ENCODE peak calls at places on chromosomes 5 and 9, in five cellular contexts. F is HCT116, U is GM12892, S is breast epithelium, X is transverse colon. R is an unnamed sample.

GRCh38 chr5:24693609-24694008 is 48.8 kb upstream of the CDH10 start:
- DNase-seq in F (no peak), U (no peak), S (no peak), X (no peak), R (no peak)

GRCh38 chr9:133514475-133515239 is 10.1 kb downstream of the MYMK start:
- DNase-seq in F (no peak), U (no peak), S (no peak), X (no peak), R (no peak)

GRCh38 chr5:76386360-76386759 is 16.7 kb upstream of the IQGAP2 start:
- DNase-seq in F (no peak), U (no peak), S (peak), X (peak), R (no peak)

GRCh38 chr5:173969167-173970049 is 19.6 kb upstream of the C5orf47 start:
- DNase-seq in F (no peak), U (no peak), S (no peak), X (no peak), R (no peak)

GRCh38 chr5:125277494-125278154 is 531.2 kb upstream of the ZNF608 start:
- DNase-seq in F (peak), U (no peak), S (no peak), X (no peak), R (no peak)

GRCh38 chr9:96071245-96072124 is 196.0 kb downstream of the ERCC6L2 start:
- DNase-seq in F (peak), U (peak), S (no peak), X (no peak), R (no peak)

GRCh38 chr9:8400378-8400777 is 600.8 kb upstream of the DMAC1 start:
- DNase-seq in F (no peak), U (no peak), S (no peak), X (no peak), R (no peak)

GRCh38 chr5:69329905-69330489 is 2.6 kb downstream of the CCDC125 start:
- DNase-seq in F (no peak), U (no peak), S (peak), X (no peak), R (no peak)

GRCh38 chr5:122907238-122907637 is 61.8 kb downstream of the SNX24 start:
- DNase-seq in F (no peak), U (no peak), S (no peak), X (no peak), R (no peak)

GRCh38 chr9:121269888-121270254 is 1.9 kb downstream of the GSN start:
- DNase-seq in F (no peak), U (no peak), S (no peak), X (no peak), R (no peak)

GRCh38 chr5:375336-375920 is 53.9 kb downstream of the AHRR start:
- DNase-seq in F (no peak), U (no peak), S (no peak), X (no peak), R (no peak)

GRCh38 chr9:22389271-22389670 is 57.4 kb upstream of the DMRTA1 start:
- DNase-seq in F (no peak), U (no peak), S (no peak), X (no peak), R (no peak)

GRCh38 chr9:132235894-132236661 is 74.2 kb downstream of the NTNG2 start:
- DNase-seq in F (peak), U (peak), S (peak), X (peak), R (no peak)

GRCh38 chr5:143244990-143245389 is 158.5 kb downstream of the NR3C1 start:
- DNase-seq in F (no peak), U (no peak), S (no peak), X (no peak), R (no peak)

GRCh38 chr5:143245929-143246561 is 157.4 kb downstream of the NR3C1 start:
- DNase-seq in F (peak), U (no peak), S (no peak), X (no peak), R (no peak)

GRCh38 chr5:143241892-143242291 is 161.6 kb downstream of the NR3C1 start:
- DNase-seq in F (no peak), U (no peak), S (no peak), X (no peak), R (no peak)

GRCh38 chr5:143243103-143243502 is 160.4 kb downstream of the NR3C1 start:
- DNase-seq in F (no peak), U (no peak), S (no peak), X (no peak), R (no peak)

GRCh38 chr5:143244000-143244736 is 159.3 kb downstream of the NR3C1 start:
- DNase-seq in F (peak), U (no peak), S (no peak), X (peak), R (peak)
- TF ChIP-seq POLR2A in F (peak), U (no peak), S (no peak), X (no peak), R (no peak)

GRCh38 chr5:113044776-113045175 is 68.2 kb downstream of the DCP2 start:
- DNase-seq in F (no peak), U (no peak), S (no peak), X (no peak), R (no peak)
- TF ChIP-seq POLR2A in F (no peak), U (no peak), S (no peak), X (no peak), R (no peak)

DNA sequence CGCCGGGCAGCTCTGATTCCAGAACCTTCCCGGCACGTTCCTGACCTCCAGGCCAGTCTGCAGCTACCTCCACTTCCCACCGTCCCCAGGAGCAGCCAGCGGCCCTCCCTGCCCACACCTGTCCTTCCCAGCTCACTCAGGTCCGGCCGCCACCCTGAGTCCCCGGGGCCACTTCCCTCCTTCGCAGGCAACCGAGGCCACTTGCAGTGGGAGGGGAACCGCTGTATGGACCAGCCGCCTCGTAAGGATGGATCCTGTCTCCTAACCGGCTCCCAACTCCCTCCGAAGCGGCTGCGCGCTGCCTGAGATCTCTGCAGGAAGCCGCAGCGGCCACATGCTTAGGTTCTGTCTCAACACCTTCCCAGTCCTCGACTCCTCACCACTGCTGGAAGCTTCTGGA is 7.5 kb downstream of the TMEM250 start:
- DNase-seq in F (no peak), U (no peak), S (no peak), X (no peak), R (no peak)
- TF ChIP-seq POLR2A in F (no peak), U (no peak), S (no peak), X (no peak), R (no peak)

DNA sequence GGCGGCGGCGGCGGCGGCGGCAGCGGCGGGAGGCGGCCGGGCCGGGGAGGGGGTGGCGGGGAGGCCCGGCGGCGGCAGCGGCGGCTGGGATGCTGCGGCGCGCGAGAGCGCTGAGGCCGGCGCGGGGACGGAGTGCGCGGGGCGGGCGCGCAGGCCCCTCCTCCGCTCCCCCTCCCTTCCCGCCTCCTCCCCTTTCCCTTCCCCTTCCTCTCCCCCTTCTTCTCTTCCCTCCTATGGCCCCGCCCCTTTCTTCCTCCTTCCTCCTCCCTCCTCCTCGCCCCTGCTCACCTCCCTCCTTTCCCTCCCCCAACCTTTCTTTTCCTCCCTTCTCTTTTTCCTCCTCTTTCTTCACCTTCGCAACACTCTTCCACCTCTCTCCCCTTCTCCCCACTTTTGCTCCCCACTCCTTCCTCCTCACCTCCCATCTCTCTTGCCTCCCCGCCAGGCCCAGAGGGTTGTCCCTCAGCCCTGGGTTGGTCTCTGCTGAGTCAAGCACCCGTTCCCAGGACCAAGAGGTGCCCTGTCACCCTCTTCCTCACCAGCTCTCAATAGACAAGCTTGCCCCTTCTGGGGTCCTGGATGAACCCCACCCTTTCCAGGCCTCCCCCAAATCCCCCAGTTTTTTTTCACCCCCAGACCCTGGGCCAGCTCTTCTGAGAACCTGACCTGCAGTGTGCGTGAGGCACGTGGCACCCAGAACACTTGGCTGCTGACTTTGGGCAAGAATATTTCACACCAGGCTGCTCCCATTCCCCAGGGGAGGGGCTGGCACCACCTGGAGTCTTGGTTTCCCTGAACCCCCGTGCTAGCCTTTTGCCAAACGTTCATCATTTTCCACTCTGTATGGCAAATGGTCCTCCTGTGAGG is at the start of gene SEMA4D:
- DNase-seq in F (peak), U (peak), S (no peak), X (peak), R (no peak)
- TF ChIP-seq POLR2A in F (no peak), U (no peak), S (no peak), X (no peak), R (peak)

GRCh38 chr9:33926746-33927485 is 110.0 kb downstream of the UBE2R2 start:
- DNase-seq in F (no peak), U (no peak), S (no peak), X (no peak), R (no peak)

GRCh38 chr9:33924978-33925797 is 108.2 kb downstream of the UBE2R2 start:
- DNase-seq in F (peak), U (no peak), S (no peak), X (peak), R (no peak)

GRCh38 chr9:33923079-33923478 is 106.1 kb downstream of the UBE2R2 start:
- DNase-seq in F (no peak), U (no peak), S (no peak), X (no peak), R (no peak)

GRCh38 chr9:33921967-33922895 is 105.3 kb downstream of the UBE2R2 start:
- DNase-seq in F (peak), U (no peak), S (no peak), X (no peak), R (no peak)

DNA sequence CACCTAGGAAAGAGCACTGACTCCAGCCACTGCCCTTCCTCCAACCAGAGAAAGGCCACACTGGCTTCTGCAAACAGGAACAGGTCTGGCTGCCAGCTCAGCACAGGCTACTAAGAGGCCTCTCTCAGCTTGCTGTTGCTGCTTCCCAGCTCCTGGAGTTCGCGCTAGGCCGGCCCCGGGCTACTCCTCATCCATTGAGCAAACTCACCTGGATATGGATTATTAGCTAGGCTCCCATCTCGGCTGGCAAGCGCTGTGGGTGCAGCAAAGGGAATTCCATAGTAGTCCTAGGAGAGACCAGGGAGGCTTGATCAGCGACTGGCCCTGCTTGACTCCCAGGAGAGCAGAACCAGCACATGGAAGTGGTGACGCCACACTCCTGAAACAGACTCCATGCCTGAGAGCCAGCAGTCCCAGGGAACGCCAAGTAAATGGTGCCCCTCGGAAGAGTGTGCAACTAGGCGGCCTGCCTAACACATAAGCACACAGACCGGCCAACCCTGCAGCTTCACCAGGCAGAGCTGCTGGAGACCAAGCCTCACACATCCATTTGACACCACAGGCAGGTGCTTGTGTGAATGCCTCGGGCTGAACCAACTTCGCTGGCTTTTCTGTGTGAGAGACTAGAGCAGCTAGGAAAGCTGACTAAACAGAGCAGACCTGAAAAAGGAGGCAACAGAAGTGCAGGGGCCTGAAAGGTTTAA is 107.2 kb downstream of the UBE2R2 start:
- DNase-seq in F (no peak), U (no peak), S (peak), X (no peak), R (no peak)
- TF ChIP-seq POLR2A in F (no peak), U (no peak), S (no peak), X (no peak), R (no peak)

DNA sequence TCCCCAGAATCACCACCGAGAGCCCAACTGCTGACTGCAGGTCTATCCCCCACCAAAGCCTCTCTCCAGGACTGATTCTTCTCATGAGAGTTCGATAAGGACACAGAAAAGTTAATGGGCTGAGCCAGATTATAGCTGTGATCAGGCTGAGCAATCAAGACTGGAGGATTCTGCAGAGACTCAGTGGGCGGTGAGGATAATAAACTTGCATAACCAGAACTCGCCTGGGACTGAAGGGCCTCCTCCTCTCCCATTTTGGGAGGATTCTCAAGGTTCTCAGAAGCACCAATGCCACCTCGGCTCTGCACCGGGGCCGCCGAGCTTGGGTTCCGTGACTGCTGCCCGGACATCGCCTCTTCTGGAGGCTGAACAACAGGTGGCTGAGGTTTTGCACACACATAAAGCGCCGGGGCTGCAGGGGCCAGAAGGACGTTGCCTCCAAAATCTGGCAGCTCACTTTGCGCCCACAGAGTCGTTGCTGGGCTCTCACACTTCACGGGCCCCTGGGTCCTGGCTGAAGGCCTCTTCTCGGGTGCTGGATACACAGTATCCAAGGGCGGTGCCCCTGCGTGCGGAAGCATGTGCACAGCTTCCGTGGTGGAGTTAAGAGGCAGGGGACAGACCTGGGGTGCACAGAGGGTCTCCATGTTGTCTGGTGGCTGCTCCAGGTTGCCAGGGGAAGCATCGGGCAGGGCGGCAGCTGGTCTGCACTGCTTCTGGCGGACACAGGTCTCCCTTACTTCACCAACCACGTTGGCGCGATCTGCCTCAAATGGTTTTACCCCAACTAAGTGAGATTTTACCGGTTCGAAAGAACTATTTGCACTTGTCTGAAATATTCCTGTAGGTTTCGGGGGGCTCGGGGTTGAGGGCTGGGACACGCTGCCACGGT is 7.6 kb downstream of the SEC16A start:
- DNase-seq in F (no peak), U (no peak), S (no peak), X (no peak), R (no peak)
- TF ChIP-seq POLR2A in F (no peak), U (no peak), S (no peak), X (no peak), R (no peak)

GRCh38 chr5:138506370-138507113 is 36.5 kb downstream of the ETF1 start:
- DNase-seq in F (no peak), U (no peak), S (no peak), X (no peak), R (no peak)
- TF ChIP-seq POLR2A in F (no peak), U (no peak), S (no peak), X (no peak), R (no peak)

GRCh38 chr9:92295827-92296258 is 2.3 kb upstream of the IARS1 start:
- DNase-seq in F (no peak), U (no peak), S (no peak), X (no peak), R (no peak)

GRCh38 chr9:92294297-92294676 is 790 bp upstream of the IARS1 start:
- DNase-seq in F (no peak), U (no peak), S (no peak), X (no peak), R (no peak)

GRCh38 chr9:92293075-92293354 is 482 bp downstream of the IARS1 start:
- DNase-seq in F (no peak), U (no peak), S (no peak), X (no peak), R (no peak)

GRCh38 chr9:92293452-92294296 is at the start of gene IARS1:
- DNase-seq in F (peak), U (peak), S (peak), X (peak), R (peak)

GRCh38 chr9:92295240-92295790 is 1.8 kb upstream of the IARS1 start:
- DNase-seq in F (no peak), U (no peak), S (no peak), X (no peak), R (no peak)
- TF ChIP-seq POLR2A in F (no peak), U (no peak), S (no peak), X (no peak), R (no peak)

GRCh38 chr9:135927195-135928013 is 20.1 kb upstream of the CAMSAP1 start:
- DNase-seq in F (no peak), U (no peak), S (no peak), X (no peak), R (no peak)
- TF ChIP-seq POLR2A in F (no peak), U (no peak), S (no peak), X (no peak), R (no peak)